ENCODE peak calls at places on chromosomes 11 and 22, in five cellular contexts. One of them, this sample, is unnamed.

GRCh38 chr11:34637303-34637702 is 16.4 kb downstream of the EHF start:
- DNase-seq in A549: no peak
- DNase-seq in ovary: no peak
- DNase-seq in adrenal gland: no peak
- DNase-seq in esophagus squamous epithelium: no peak
- DNase-seq in this sample: no peak

GRCh38 chr11:118916842-118917388 is 8.8 kb downstream of the BCL9L start:
- DNase-seq in A549: peak
- DNase-seq in esophagus squamous epithelium: no peak
- DNase-seq in adrenal gland: peak
- DNase-seq in ovary: peak
- DNase-seq in this sample: no peak

GRCh38 chr22:38186429-38186828 is 4.8 kb upstream of the PLA2G6 start:
- DNase-seq in A549: no peak
- DNase-seq in adrenal gland: no peak
- DNase-seq in esophagus squamous epithelium: no peak
- DNase-seq in ovary: no peak
- DNase-seq in this sample: no peak

GRCh38 chr11:115993613-115994012 is 489.4 kb upstream of the CADM1 start:
- DNase-seq in esophagus squamous epithelium: no peak
- DNase-seq in A549: no peak
- DNase-seq in ovary: no peak
- DNase-seq in adrenal gland: no peak
- DNase-seq in this sample: no peak

GRCh38 chr22:47036352-47036751 is 273.9 kb downstream of the TBC1D22A start:
- DNase-seq in ovary: no peak
- DNase-seq in A549: no peak
- DNase-seq in adrenal gland: no peak
- DNase-seq in esophagus squamous epithelium: no peak
- DNase-seq in this sample: no peak

GRCh38 chr11:116690623-116691022 is 82.2 kb downstream of the BUD13 start:
- DNase-seq in adrenal gland: no peak
- DNase-seq in ovary: no peak
- DNase-seq in A549: no peak
- DNase-seq in esophagus squamous epithelium: no peak
- DNase-seq in this sample: no peak

GRCh38 chr11:120172054-120172881 is 34.4 kb upstream of the TRIM29 start:
- DNase-seq in esophagus squamous epithelium: no peak
- DNase-seq in adrenal gland: peak
- DNase-seq in A549: peak
- DNase-seq in ovary: peak
- DNase-seq in this sample: peak

GRCh38 chr22:30885591-30885990 is 83.0 kb downstream of the MORC2 start:
- DNase-seq in A549: no peak
- DNase-seq in esophagus squamous epithelium: no peak
- DNase-seq in ovary: no peak
- DNase-seq in adrenal gland: no peak
- DNase-seq in this sample: no peak

GRCh38 chr11:77127969-77128691 is at the start of gene MYO7A:
- DNase-seq in A549: no peak
- DNase-seq in adrenal gland: peak
- DNase-seq in ovary: peak
- DNase-seq in esophagus squamous epithelium: no peak
- DNase-seq in this sample: no peak

GRCh38 chr11:17596310-17596669 is 49.2 kb downstream of the OTOG start:
- DNase-seq in esophagus squamous epithelium: no peak
- DNase-seq in A549: no peak
- DNase-seq in ovary: no peak
- DNase-seq in adrenal gland: no peak
- DNase-seq in this sample: no peak

GRCh38 chr11:73818838-73819237 is 31.2 kb downstream of the MRPL48 start:
- DNase-seq in esophagus squamous epithelium: no peak
- DNase-seq in adrenal gland: no peak
- DNase-seq in ovary: no peak
- DNase-seq in A549: no peak
- DNase-seq in this sample: no peak

GRCh38 chr11:33935466-33935865 is 43.6 kb upstream of the LMO2 start:
- DNase-seq in adrenal gland: no peak
- DNase-seq in A549: no peak
- DNase-seq in esophagus squamous epithelium: no peak
- DNase-seq in ovary: no peak
- DNase-seq in this sample: no peak

GRCh38 chr11:132817387-132817786 is 714.9 kb downstream of the OPCML start:
- DNase-seq in esophagus squamous epithelium: no peak
- DNase-seq in A549: no peak
- DNase-seq in ovary: no peak
- DNase-seq in adrenal gland: no peak
- DNase-seq in this sample: no peak

GRCh38 chr11:17890333-17890732 is 122.5 kb downstream of the SERGEF start:
- DNase-seq in esophagus squamous epithelium: no peak
- DNase-seq in ovary: no peak
- DNase-seq in A549: no peak
- DNase-seq in adrenal gland: no peak
- DNase-seq in this sample: no peak

DNA sequence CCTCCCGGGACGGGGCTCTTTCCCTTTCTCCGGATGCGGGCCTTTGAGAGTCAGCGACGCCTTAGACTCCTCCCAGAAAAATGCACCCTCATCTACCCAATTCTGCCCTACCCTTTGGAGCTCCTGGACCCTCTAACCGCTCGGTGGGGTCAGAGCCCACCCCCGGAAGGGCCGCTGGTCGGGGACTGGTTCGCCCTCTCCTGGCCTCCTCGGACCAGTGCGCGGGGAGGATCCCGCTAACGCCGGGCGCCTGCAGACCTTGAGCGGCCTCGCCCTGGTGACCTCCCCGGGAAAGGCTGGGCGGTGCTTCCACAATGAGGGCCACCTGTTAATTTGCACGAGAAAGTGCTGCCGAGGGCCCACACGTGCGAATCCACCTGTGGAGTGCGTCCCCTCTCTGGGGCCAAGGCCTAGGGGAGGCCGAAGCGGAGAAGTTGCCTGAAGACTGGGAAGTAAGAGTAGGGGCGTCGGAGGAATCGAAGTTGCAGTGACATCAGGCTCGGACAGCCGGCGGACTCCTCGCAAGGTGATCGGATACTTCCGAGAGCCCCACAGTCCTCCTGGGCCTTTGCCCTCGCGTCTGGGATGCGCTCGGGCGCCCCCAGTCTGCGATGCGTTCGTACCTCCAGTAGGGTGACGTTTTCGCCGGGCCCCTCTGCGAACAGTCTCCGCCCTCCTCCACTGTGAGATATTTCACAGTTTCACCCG is 61.5 kb downstream of the ENDOD1 start:
- DNase-seq in A549: peak
- DNase-seq in ovary: peak
- DNase-seq in esophagus squamous epithelium: peak
- DNase-seq in adrenal gland: peak
- DNase-seq in this sample: peak
- TF ChIP-seq POLR2A in A549: peak
- TF ChIP-seq POLR2A in ovary: peak
- TF ChIP-seq POLR2A in esophagus squamous epithelium: no peak
- TF ChIP-seq POLR2A in adrenal gland: peak
- TF ChIP-seq POLR2A in this sample: peak

GRCh38 chr22:29787371-29787980 is 20.3 kb downstream of the UQCR10 start:
- DNase-seq in adrenal gland: no peak
- DNase-seq in esophagus squamous epithelium: no peak
- DNase-seq in ovary: no peak
- DNase-seq in A549: no peak
- DNase-seq in this sample: no peak
- TF ChIP-seq POLR2A in adrenal gland: no peak
- TF ChIP-seq POLR2A in esophagus squamous epithelium: no peak
- TF ChIP-seq POLR2A in ovary: no peak
- TF ChIP-seq POLR2A in A549: no peak
- TF ChIP-seq POLR2A in this sample: no peak

GRCh38 chr22:50527921-50528681 is 1.7 kb downstream of the TYMP start:
- DNase-seq in ovary: no peak
- DNase-seq in esophagus squamous epithelium: no peak
- DNase-seq in adrenal gland: peak
- DNase-seq in A549: no peak
- DNase-seq in this sample: no peak

GRCh38 chr22:50525104-50525958 is at the start of gene SCO2:
- DNase-seq in A549: peak
- DNase-seq in ovary: peak
- DNase-seq in adrenal gland: peak
- DNase-seq in esophagus squamous epithelium: peak
- DNase-seq in this sample: peak

GRCh38 chr22:50526849-50527801 is 1.7 kb upstream of the SCO2 start:
- DNase-seq in adrenal gland: peak
- DNase-seq in esophagus squamous epithelium: no peak
- DNase-seq in A549: peak
- DNase-seq in ovary: peak
- DNase-seq in this sample: peak

GRCh38 chr22:50524664-50525103 is 714 bp downstream of the SCO2 start:
- DNase-seq in esophagus squamous epithelium: no peak
- DNase-seq in ovary: no peak
- DNase-seq in A549: no peak
- DNase-seq in adrenal gland: no peak
- DNase-seq in this sample: no peak

GRCh38 chr22:50525991-50526848 is 822 bp upstream of the SCO2 start:
- DNase-seq in ovary: peak
- DNase-seq in esophagus squamous epithelium: no peak
- DNase-seq in A549: peak
- DNase-seq in adrenal gland: peak
- DNase-seq in this sample: peak
- TF ChIP-seq POLR2A in ovary: no peak
- TF ChIP-seq POLR2A in esophagus squamous epithelium: no peak
- TF ChIP-seq POLR2A in A549: peak
- TF ChIP-seq POLR2A in adrenal gland: peak
- TF ChIP-seq POLR2A in this sample: no peak

GRCh38 chr11:8593935-8594909 is at the start of gene STK33:
- DNase-seq in esophagus squamous epithelium: no peak
- DNase-seq in A549: peak
- DNase-seq in adrenal gland: peak
- DNase-seq in ovary: peak
- DNase-seq in this sample: peak
- TF ChIP-seq POLR2A in esophagus squamous epithelium: no peak
- TF ChIP-seq POLR2A in A549: peak
- TF ChIP-seq POLR2A in adrenal gland: no peak
- TF ChIP-seq POLR2A in ovary: no peak
- TF ChIP-seq POLR2A in this sample: no peak

GRCh38 chr11:67450796-67451657 is 1.5 kb downstream of the GPR152 start:
- DNase-seq in adrenal gland: no peak
- DNase-seq in ovary: no peak
- DNase-seq in A549: no peak
- DNase-seq in esophagus squamous epithelium: no peak
- DNase-seq in this sample: no peak

GRCh38 chr11:67449116-67449844 is 3.2 kb downstream of the GPR152 start:
- DNase-seq in esophagus squamous epithelium: no peak
- DNase-seq in adrenal gland: no peak
- DNase-seq in A549: no peak
- DNase-seq in ovary: no peak
- DNase-seq in this sample: no peak

GRCh38 chr11:67451658-67451976 is 912 bp downstream of the GPR152 start:
- DNase-seq in adrenal gland: no peak
- DNase-seq in A549: no peak
- DNase-seq in ovary: no peak
- DNase-seq in esophagus squamous epithelium: no peak
- DNase-seq in this sample: no peak

GRCh38 chr11:67445515-67445914 is 2.2 kb upstream of the CORO1B start:
- DNase-seq in ovary: no peak
- DNase-seq in adrenal gland: no peak
- DNase-seq in esophagus squamous epithelium: no peak
- DNase-seq in A549: no peak
- DNase-seq in this sample: no peak

GRCh38 chr11:67448220-67448609 is 4.3 kb downstream of the GPR152 start:
- DNase-seq in A549: no peak
- DNase-seq in ovary: no peak
- DNase-seq in adrenal gland: no peak
- DNase-seq in esophagus squamous epithelium: no peak
- DNase-seq in this sample: no peak
- TF ChIP-seq POLR2A in A549: no peak
- TF ChIP-seq POLR2A in ovary: no peak
- TF ChIP-seq POLR2A in adrenal gland: no peak
- TF ChIP-seq POLR2A in esophagus squamous epithelium: no peak
- TF ChIP-seq POLR2A in this sample: no peak

GRCh38 chr22:39313258-39314001 is 6.0 kb downstream of the RPL3 start:
- DNase-seq in adrenal gland: peak
- DNase-seq in esophagus squamous epithelium: no peak
- DNase-seq in A549: no peak
- DNase-seq in ovary: no peak
- DNase-seq in this sample: no peak
- TF ChIP-seq POLR2A in adrenal gland: no peak
- TF ChIP-seq POLR2A in esophagus squamous epithelium: no peak
- TF ChIP-seq POLR2A in A549: no peak
- TF ChIP-seq POLR2A in ovary: no peak
- TF ChIP-seq POLR2A in this sample: no peak

GRCh38 chr11:111540114-111540920 is at the start of gene LAYN:
- DNase-seq in A549: no peak
- DNase-seq in ovary: no peak
- DNase-seq in adrenal gland: peak
- DNase-seq in esophagus squamous epithelium: no peak
- DNase-seq in this sample: no peak
- TF ChIP-seq POLR2A in A549: no peak
- TF ChIP-seq POLR2A in ovary: peak
- TF ChIP-seq POLR2A in adrenal gland: no peak
- TF ChIP-seq POLR2A in esophagus squamous epithelium: no peak
- TF ChIP-seq POLR2A in this sample: no peak

GRCh38 chr22:36588285-36588684 is 59.3 kb upstream of the EIF3D start:
- DNase-seq in ovary: no peak
- DNase-seq in adrenal gland: no peak
- DNase-seq in A549: no peak
- DNase-seq in esophagus squamous epithelium: no peak
- DNase-seq in this sample: no peak
- TF ChIP-seq POLR2A in ovary: no peak
- TF ChIP-seq POLR2A in adrenal gland: no peak
- TF ChIP-seq POLR2A in A549: no peak
- TF ChIP-seq POLR2A in esophagus squamous epithelium: no peak
- TF ChIP-seq POLR2A in this sample: no peak